ENCODE peak calls at places on chromosomes 3 and 15, in four cellular contexts. B, M, S and K are unnamed samples.

GRCh38 chr15:50077242-50077641 is 41.8 kb downstream of the ATP8B4 start:
- DNase-seq in M (no peak), S (no peak), B (no peak), K (no peak)

GRCh38 chr3:159948423-159949140 is 40.1 kb upstream of the IL12A start:
- DNase-seq in B (no peak), S (no peak), M (no peak), K (no peak)

GRCh38 chr3:185656321-185656840 is 70.3 kb downstream of the SENP2 start:
- DNase-seq in B (no peak), S (peak; percentile 80), M (no peak), K (peak; percentile 30)

GRCh38 chr3:25812644-25813043 is 22.8 kb downstream of the OXSM start:
- DNase-seq in B (no peak), M (no peak), S (no peak), K (no peak)

GRCh38 chr3:63740116-63740515 is 79.0 kb upstream of the C3orf49 start:
- DNase-seq in S (no peak), B (no peak), M (no peak), K (no peak)

GRCh38 chr3:29764603-29765254 is 483.9 kb downstream of the RBMS3 start:
- DNase-seq in B (no peak), M (no peak), S (no peak), K (no peak)

GRCh38 chr3:36907911-36908646 is 36.8 kb downstream of the TRANK1 start:
- DNase-seq in B (peak; percentile 66), S (peak; percentile 52), M (no peak), K (peak; percentile 86)

GRCh38 chr15:68465861-68466560 is 34.0 kb upstream of the ITGA11 start:
- DNase-seq in B (no peak), M (no peak), S (no peak), K (no peak)

GRCh38 chr15:67707520-67708283 is 117.6 kb upstream of the SKOR1 start:
- DNase-seq in B (no peak), S (no peak), M (no peak), K (no peak)

GRCh38 chr15:28191832-28192231 is 92.7 kb upstream of the OCA2 start:
- DNase-seq in B (peak; percentile 27), M (peak; percentile 89), S (peak; percentile 79), K (peak; percentile 17)

GRCh38 chr3:183981990-183982658 is 35.6 kb downstream of the ABCC5 start:
- DNase-seq in S (no peak), B (no peak), M (no peak), K (no peak)

GRCh38 chr3:159619341-159619885 is 369.2 kb upstream of the IL12A start:
- DNase-seq in B (no peak), S (no peak), M (no peak), K (no peak)

GRCh38 chr3:12193485-12194165 is 34.9 kb upstream of the TIMP4 start:
- DNase-seq in M (no peak), S (no peak), B (peak; percentile 44), K (peak; percentile 61)
- TF ChIP-seq EP300 in M (peak; percentile 96), S (no peak), B (no peak), K (no peak)

DNA sequence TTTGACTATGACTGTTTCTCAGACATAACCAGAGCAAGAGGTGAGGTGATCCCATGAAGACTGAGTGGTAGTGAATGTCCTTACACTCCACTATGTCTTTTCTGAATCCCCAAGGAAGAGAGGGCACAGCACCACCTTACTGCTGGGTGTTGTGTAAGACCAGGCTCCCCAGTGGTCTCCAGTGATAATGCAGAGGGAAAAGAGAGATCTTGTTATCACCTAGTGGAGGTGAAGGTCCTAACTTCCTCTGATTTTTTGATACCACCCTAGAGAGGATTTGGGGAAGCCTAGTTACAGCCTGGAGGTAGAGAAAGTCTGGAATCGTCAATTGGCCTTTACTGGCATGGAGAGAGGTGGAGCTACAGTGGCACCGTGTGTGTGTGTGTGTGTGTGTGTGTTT is 288.0 kb upstream of the BCHE start:
- DNase-seq in M (no peak), S (no peak), B (no peak), K (no peak)
- TF ChIP-seq CTCF in M (no peak), S (no peak), B (no peak), K (no peak)

DNA sequence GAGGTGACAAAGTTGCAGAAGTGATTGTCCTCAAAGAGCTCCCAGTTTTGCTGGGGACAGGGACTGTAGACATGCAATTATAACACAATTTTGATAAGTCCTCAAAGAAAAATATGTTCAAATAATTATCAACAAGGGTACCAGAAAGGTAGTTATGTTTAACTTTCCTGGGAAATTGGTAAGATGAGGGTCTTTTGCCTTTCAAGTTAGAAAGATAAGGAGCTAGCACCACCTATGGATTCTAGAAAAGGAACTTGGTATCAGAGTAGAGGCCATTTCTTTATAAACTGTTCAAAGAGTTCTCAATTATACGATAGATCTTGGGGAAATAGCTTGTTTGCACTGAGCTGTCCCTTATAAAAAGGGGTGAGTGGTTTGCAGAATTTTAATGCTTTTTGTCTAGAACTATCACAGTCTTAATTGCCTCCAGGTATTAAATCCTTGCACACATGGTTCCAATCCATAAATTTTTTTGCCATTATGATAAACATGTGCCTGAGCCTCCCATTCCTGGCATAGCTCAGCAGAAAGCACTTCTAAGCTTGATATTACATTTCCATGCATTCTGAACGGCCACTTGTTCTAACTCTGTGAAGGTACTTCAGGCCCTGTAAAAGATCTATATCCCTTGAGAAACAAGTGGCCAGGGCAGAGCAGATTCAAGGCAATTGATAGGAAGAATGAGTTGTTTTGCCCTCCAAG is 247.5 kb upstream of the LRIG1 start:
- DNase-seq in B (no peak), S (no peak), M (no peak), K (no peak)
- TF ChIP-seq EP300 in B (no peak), S (no peak), M (no peak), K (no peak)

GRCh38 chr3:58306662-58307286 is 454 bp downstream of the HTD2 start:
- DNase-seq in M (peak; percentile 52), B (peak; percentile 30), S (peak; percentile 72), K (peak; percentile 43)
- TF ChIP-seq CTCF in M (no peak), B (no peak), S (no peak), K (no peak)

GRCh38 chr15:87748483-87748882 is 508.1 kb downstream of the NTRK3 start:
- DNase-seq in B (no peak), S (no peak), M (no peak), K (no peak)

GRCh38 chr15:87753539-87753938 is 503.0 kb downstream of the NTRK3 start:
- DNase-seq in M (no peak), S (no peak), B (no peak), K (no peak)

GRCh38 chr15:87756072-87756471 is 500.5 kb downstream of the NTRK3 start:
- DNase-seq in S (no peak), M (no peak), B (no peak), K (no peak)

GRCh38 chr15:87755226-87755625 is 501.3 kb downstream of the NTRK3 start:
- DNase-seq in M (no peak), B (no peak), S (no peak), K (no peak)

DNA sequence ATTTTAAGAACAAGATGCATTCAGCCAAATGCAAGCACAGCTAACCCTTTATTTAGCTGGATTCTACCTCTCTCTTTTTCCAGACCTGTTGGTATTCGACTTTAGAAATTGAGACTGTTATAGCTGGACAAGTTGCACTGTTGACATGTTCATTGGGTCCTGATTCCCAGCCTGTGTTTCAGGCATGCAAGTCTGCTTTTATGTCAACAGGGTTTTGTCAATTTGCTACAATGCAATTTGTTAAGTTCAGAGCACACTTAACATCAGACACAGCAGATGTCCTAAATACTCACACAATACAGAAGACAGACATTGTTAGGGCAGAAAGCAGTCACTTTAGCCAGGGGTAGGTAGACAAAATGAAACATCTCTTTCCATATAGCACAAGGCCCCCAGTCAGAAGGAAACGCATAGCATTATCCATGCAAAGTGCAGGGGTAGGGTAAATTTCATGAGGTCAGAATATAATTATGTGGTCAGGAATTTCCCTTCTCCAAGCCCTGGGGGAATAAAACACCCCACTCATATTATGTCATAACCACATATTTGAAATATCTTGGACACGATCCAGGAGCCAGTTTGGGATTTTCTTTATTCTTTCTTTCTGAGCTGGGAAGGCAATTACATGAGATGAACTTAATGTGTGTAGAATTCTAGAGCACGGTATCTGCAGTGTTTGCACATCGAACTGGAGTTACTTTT is 504.1 kb downstream of the NTRK3 start:
- DNase-seq in M (no peak), S (no peak), B (no peak), K (no peak)
- TF ChIP-seq EP300 in M (peak; percentile 94), S (no peak), B (no peak), K (no peak)

GRCh38 chr15:48177875-48178611 is at the start of gene MYEF2:
- DNase-seq in B (peak; percentile 71), S (peak; percentile 46), M (peak; percentile 94), K (peak; percentile 74)

GRCh38 chr15:48176097-48176496 is 2.0 kb downstream of the MYEF2 start:
- DNase-seq in B (no peak), S (no peak), M (no peak), K (no peak)

GRCh38 chr15:48177383-48177874 is 666 bp downstream of the MYEF2 start:
- DNase-seq in M (peak; percentile 11), S (no peak), B (no peak), K (no peak)

GRCh38 chr15:48178612-48178931 is 477 bp upstream of the MYEF2 start:
- DNase-seq in S (no peak), M (no peak), B (no peak), K (no peak)

DNA sequence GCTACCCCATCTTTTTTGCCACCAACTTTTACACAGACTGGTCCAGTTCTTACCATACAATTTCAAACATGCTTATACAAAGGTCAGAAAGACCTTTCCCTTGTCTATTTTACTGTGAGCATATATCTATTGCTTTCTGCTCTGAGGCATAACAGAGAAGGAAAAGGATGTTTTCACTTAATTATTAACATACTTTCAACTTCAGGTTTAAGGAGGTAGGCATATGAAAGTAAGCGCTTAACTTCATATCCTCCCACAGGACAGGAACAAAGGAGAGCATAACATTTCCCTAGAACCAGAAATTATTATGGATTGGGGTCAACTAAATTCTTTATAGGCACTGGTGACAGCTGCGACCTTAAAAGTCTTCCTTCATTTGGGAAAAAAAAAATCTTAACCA is 1.1 kb downstream of the MYEF2 start:
- DNase-seq in B (no peak), S (no peak), M (no peak), K (no peak)
- TF ChIP-seq CTCF in B (no peak), S (no peak), M (no peak), K (no peak)

DNA sequence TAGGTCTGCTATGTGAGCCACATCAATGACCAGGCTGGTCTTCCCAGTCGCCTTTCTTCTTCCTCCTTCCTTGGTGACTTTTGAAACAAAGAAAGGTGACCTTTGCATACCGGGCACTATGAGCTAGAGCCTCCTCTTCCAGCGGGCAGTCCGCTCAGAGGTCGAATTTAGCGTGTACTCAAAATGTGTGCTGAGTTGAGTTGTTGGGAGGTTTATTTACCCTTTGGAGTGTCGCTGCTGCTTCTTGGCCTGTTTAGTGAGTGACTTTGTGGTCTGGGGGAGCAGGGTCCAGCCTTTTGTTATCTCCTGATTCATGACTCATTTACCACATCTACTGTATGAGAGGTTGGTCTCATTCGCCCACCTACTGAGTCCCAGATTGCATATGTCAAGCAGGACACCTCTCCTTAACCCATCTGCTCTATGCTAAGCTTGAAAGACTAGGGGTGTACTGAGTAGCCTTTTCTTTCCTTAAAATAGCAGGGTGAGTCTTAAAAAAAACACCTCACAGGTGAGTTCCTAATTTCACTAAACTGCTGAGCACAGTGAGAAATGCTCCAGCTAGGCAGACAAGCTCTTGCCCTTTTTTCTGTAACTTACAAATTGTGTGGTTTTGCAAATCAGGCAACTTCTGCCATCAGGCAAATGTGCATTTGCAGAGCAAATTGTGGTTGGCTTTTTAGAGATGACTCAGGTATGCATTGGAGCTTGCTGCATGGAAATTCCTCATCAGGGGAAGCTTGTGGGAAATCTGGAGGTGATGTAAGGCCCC is 3.2 kb upstream of the SIAH2 start:
- DNase-seq in S (no peak), M (no peak), B (no peak), K (no peak)
- TF ChIP-seq EP300 in S (no peak), M (no peak), B (no peak), K (no peak)